ENCODE peak calls at places on chromosomes 7 and 10, in ten cellular contexts. P, Z, I, O, A, N, L, B, D and W are unnamed samples.

GRCh38 chr7:2641406-2642393 is 9.9 kb downstream of the TTYH3 start:
- DNase-seq in P (peak), Z (peak), I (peak), O (peak), A (peak), N (peak), L (peak), B (peak), D (peak), W (no peak)

GRCh38 chr7:23106491-23106800 is 861 bp downstream of the KLHL7 start:
- DNase-seq in P (peak), Z (no peak), I (no peak), O (peak), A (no peak), N (no peak), L (no peak), B (no peak), D (no peak), W (no peak)

GRCh38 chr7:130294314-130294713 is 1.4 kb downstream of the CPA4 start:
- DNase-seq in P (no peak), Z (no peak), I (no peak), O (no peak), A (peak), N (no peak), L (no peak), B (no peak), D (peak), W (no peak)

GRCh38 chr10:124837687-124838086 is 36.1 kb downstream of the ABRAXAS2 start:
- DNase-seq in P (no peak), Z (no peak), I (no peak), O (no peak), A (no peak), N (no peak), L (no peak), B (no peak), D (no peak), W (no peak)

GRCh38 chr7:128890306-128891109 is 20.0 kb downstream of the KCP start:
- DNase-seq in P (no peak), Z (peak), I (peak), O (peak), A (no peak), N (peak), L (no peak), B (no peak), D (no peak), W (no peak)

GRCh38 chr10:44352316-44353127 is 32.4 kb downstream of the CXCL12 start:
- DNase-seq in P (no peak), Z (peak), I (peak), O (peak), A (no peak), N (no peak), L (peak), B (no peak), D (peak), W (no peak)

GRCh38 chr7:89133357-89133756 is 337.8 kb upstream of the TEX47 start:
- DNase-seq in P (no peak), Z (no peak), I (no peak), O (no peak), A (no peak), N (no peak), L (no peak), B (no peak), D (no peak), W (no peak)

GRCh38 chr7:149022961-149023360 is 5.3 kb downstream of the PDIA4 start:
- DNase-seq in P (no peak), Z (no peak), I (no peak), O (no peak), A (no peak), N (no peak), L (no peak), B (no peak), D (no peak), W (no peak)

GRCh38 chr7:6530626-6531491 is 20.4 kb downstream of the GRID2IP start:
- DNase-seq in P (no peak), Z (no peak), I (no peak), O (peak), A (peak), N (no peak), L (no peak), B (no peak), D (no peak), W (peak)

GRCh38 chr7:134726581-134726980 is 52.9 kb upstream of the CALD1 start:
- DNase-seq in P (no peak), Z (no peak), I (no peak), O (no peak), A (no peak), N (no peak), L (no peak), B (no peak), D (no peak), W (no peak)

GRCh38 chr10:12795723-12796122 is 205.8 kb downstream of the CCDC3 start:
- DNase-seq in P (peak), Z (peak), I (no peak), O (no peak), A (no peak), N (no peak), L (no peak), B (no peak), D (no peak), W (no peak)

GRCh38 chr10:68446179-68446578 is 25.6 kb downstream of the DNA2 start:
- DNase-seq in P (no peak), Z (no peak), I (no peak), O (no peak), A (no peak), N (no peak), L (no peak), B (no peak), D (no peak), W (no peak)

GRCh38 chr7:40839881-40840280 is 705.1 kb downstream of the SUGCT start:
- DNase-seq in P (no peak), Z (no peak), I (no peak), O (no peak), A (no peak), N (no peak), L (no peak), B (no peak), D (peak), W (no peak)

GRCh38 chr10:121375201-121375600 is 223.0 kb downstream of the FGFR2 start:
- DNase-seq in P (no peak), Z (no peak), I (no peak), O (no peak), A (no peak), N (no peak), L (no peak), B (no peak), D (no peak), W (no peak)

GRCh38 chr10:16717617-16718395 is 99.4 kb downstream of the RSU1 start:
- DNase-seq in P (no peak), Z (no peak), I (no peak), O (no peak), A (no peak), N (no peak), L (no peak), B (no peak), D (peak), W (no peak)

GRCh38 chr10:132249232-132249724 is 58.5 kb downstream of the STK32C start:
- DNase-seq in P (no peak), Z (no peak), I (no peak), O (no peak), A (no peak), N (no peak), L (no peak), B (no peak), D (no peak), W (no peak)

GRCh38 chr7:36563706-36564325 is 160.5 kb downstream of the AOAH start:
- DNase-seq in P (no peak), Z (no peak), I (no peak), O (no peak), A (no peak), N (no peak), L (no peak), B (no peak), D (no peak), W (no peak)

GRCh38 chr7:112990619-112991018 is 96.0 kb downstream of the GPR85 start:
- DNase-seq in P (no peak), Z (no peak), I (peak), O (no peak), A (no peak), N (no peak), L (no peak), B (no peak), D (peak), W (no peak)

GRCh38 chr7:74454059-74454947 is 597 bp downstream of the GTF2IRD1 start:
- DNase-seq in P (no peak), Z (no peak), I (no peak), O (peak), A (no peak), N (peak), L (peak), B (peak), D (no peak), W (no peak)

GRCh38 chr10:86733260-86733671 is 23.2 kb upstream of the BMPR1A start:
- DNase-seq in P (no peak), Z (no peak), I (peak), O (no peak), A (no peak), N (peak), L (no peak), B (no peak), D (peak), W (no peak)

GRCh38 chr10:70477661-70478162 is 855 bp upstream of the PALD1 start:
- DNase-seq in P (no peak), Z (peak), I (no peak), O (peak), A (peak), N (peak), L (peak), B (no peak), D (no peak), W (peak)

GRCh38 chr7:99372275-99373085 is 2.0 kb upstream of the ARPC1B start:
- DNase-seq in P (no peak), Z (peak), I (peak), O (no peak), A (no peak), N (no peak), L (no peak), B (no peak), D (no peak), W (no peak)

GRCh38 chr10:78313636-78314035 is 280.0 kb downstream of the RPS24 start:
- DNase-seq in P (no peak), Z (peak), I (no peak), O (peak), A (no peak), N (no peak), L (no peak), B (no peak), D (no peak), W (no peak)

DNA sequence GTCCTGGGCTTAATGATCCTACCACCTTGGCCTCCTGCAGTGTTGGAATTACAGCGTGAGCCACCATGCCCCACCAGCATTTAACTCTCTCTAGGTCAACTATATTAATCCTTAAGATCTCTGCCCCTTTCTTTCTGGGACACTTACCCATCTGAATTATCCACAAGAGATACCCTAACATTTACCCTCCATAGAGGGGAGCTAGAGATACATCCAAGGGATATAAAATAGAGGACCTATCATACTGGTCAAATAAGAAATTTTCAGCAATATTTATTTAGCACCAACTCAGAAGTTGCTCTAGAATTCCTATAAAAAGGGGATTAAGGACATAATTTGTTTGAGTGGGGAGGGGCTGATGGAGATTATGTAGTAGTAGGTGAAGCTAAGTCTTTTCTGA is 96.5 kb downstream of the OTUD1 start:
- DNase-seq in P (no peak), Z (no peak), I (no peak), O (no peak), A (no peak), N (no peak), L (no peak), B (no peak), D (no peak), W (no peak)
- TF ChIP-seq CTCF in P (no peak), Z (no peak), I (no peak), O (peak), A (no peak), N (no peak), L (peak), B (no peak), D (no peak), W (no peak)

GRCh38 chr7:17968791-17969715 is 28.8 kb upstream of the SNX13 start:
- DNase-seq in P (no peak), Z (no peak), I (no peak), O (no peak), A (no peak), N (no peak), L (no peak), B (no peak), D (no peak), W (no peak)

GRCh38 chr7:17965600-17965999 is 25.3 kb upstream of the SNX13 start:
- DNase-seq in P (no peak), Z (no peak), I (no peak), O (no peak), A (no peak), N (no peak), L (no peak), B (no peak), D (peak), W (no peak)

GRCh38 chr7:17966706-17967105 is 26.4 kb upstream of the SNX13 start:
- DNase-seq in P (no peak), Z (no peak), I (no peak), O (no peak), A (no peak), N (no peak), L (no peak), B (no peak), D (no peak), W (no peak)

GRCh38 chr7:17976952-17977351 is 36.7 kb upstream of the SNX13 start:
- DNase-seq in P (no peak), Z (no peak), I (no peak), O (no peak), A (no peak), N (no peak), L (no peak), B (no peak), D (no peak), W (no peak)

GRCh38 chr7:17971392-17971791 is 31.1 kb upstream of the SNX13 start:
- DNase-seq in P (no peak), Z (no peak), I (no peak), O (no peak), A (no peak), N (no peak), L (no peak), B (no peak), D (peak), W (no peak)
- TF ChIP-seq CTCF in P (no peak), Z (no peak), I (no peak), O (no peak), A (no peak), N (no peak), L (peak), B (no peak), D (no peak), W (no peak)

DNA sequence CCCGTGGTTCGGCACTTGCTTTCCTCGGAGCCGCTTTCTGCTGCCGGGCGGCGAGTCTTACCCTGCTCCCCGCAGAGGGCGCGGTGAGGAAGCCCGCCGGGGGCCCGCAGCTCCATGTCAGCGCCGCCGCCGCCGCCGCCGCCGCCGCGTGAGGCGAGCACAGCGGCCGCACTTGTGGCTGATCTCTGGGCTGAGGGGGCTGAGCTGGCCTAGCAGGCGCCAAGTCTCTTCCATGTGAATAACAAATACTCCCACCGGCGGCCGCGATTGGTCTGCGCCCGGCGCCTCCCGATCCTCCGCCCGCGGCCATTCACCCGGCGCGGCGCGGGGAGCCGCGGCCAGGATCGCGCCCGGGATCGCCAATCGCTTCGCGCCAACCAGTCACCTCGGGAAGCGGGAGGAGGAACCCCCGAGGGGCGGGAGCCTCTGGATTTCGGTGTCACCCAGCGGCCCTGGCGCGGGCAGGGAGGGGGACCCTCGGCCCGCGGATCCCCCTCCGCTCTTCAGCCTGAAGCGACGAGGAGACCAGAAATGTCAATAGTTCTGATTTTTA is at the start of gene GRM8:
- DNase-seq in P (peak), Z (peak), I (peak), O (peak), A (no peak), N (peak), L (peak), B (peak), D (peak), W (peak)
- TF ChIP-seq CTCF in P (no peak), Z (no peak), I (no peak), O (no peak), A (no peak), N (no peak), L (no peak), B (no peak), D (no peak), W (no peak)

GRCh38 chr10:133394064-133394663 is at the start of gene MTG1:
- DNase-seq in P (peak), Z (peak), I (peak), O (peak), A (peak), N (peak), L (peak), B (peak), D (peak), W (peak)
- TF ChIP-seq CTCF in P (peak), Z (peak), I (no peak), O (peak), A (peak), N (no peak), L (peak), B (no peak), D (no peak), W (no peak)

DNA sequence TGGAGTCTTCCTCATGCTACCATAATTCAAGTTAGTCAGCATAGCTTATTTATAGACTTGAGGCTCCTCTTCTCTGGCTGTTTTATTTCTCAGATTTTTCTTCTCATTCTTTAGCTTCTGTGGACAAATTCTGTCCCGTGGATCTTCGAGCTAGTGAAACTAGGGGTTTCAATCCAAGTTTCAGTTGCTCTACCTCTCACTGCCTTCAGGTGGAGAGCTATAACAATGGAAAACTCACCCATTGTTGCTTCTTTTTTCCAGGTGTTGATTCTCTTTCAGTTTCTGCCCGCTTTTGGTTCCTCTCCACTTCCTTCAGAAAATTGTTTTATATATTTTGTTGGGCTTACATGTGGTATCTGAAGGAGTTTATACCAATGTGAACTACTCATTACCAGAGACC is 266.0 kb downstream of the TCF7L2 start:
- DNase-seq in P (no peak), Z (no peak), I (no peak), O (no peak), A (no peak), N (no peak), L (no peak), B (no peak), D (peak), W (no peak)
- TF ChIP-seq CTCF in P (no peak), Z (no peak), I (no peak), O (peak), A (no peak), N (no peak), L (no peak), B (no peak), D (peak), W (no peak)

GRCh38 chr10:105073999-105074398 is 432.9 kb downstream of the SORCS3 start:
- DNase-seq in P (no peak), Z (no peak), I (no peak), O (no peak), A (no peak), N (no peak), L (no peak), B (no peak), D (no peak), W (no peak)

GRCh38 chr10:105070980-105071379 is 429.9 kb downstream of the SORCS3 start:
- DNase-seq in P (no peak), Z (no peak), I (no peak), O (no peak), A (no peak), N (no peak), L (no peak), B (no peak), D (no peak), W (no peak)

GRCh38 chr10:105071980-105072379 is 430.9 kb downstream of the SORCS3 start:
- DNase-seq in P (no peak), Z (no peak), I (no peak), O (no peak), A (no peak), N (no peak), L (no peak), B (no peak), D (no peak), W (no peak)

GRCh38 chr10:105068497-105068896 is 427.4 kb downstream of the SORCS3 start:
- DNase-seq in P (no peak), Z (no peak), I (no peak), O (no peak), A (no peak), N (no peak), L (no peak), B (no peak), D (peak), W (no peak)

GRCh38 chr10:105070249-105070648 is 429.2 kb downstream of the SORCS3 start:
- DNase-seq in P (no peak), Z (no peak), I (no peak), O (no peak), A (no peak), N (no peak), L (no peak), B (no peak), D (no peak), W (no peak)
- TF ChIP-seq CTCF in P (no peak), Z (no peak), I (no peak), O (peak), A (no peak), N (no peak), L (no peak), B (peak), D (no peak), W (no peak)

DNA sequence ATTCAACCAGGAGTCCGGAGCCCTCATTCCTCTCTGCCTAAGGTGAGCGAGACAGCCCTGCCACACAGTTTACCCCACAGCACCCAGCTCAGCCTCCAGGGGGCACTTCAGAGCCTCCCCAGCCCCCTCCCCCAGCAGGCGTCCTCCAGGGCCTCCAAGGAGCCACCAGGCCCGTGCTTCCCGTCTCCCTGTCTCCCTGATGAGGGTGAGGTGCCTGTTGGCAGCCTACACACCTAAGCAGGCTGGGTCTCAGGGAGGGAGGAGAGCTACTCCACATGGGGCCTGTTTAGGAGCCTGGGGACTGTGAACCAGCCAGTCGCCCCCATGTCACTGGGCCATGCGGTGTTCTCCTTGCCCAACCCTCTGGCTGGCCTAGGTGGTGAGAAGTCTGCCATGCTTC is 28.9 kb upstream of the TRIM8 start:
- DNase-seq in P (no peak), Z (peak), I (no peak), O (peak), A (peak), N (no peak), L (no peak), B (peak), D (no peak), W (no peak)
- TF ChIP-seq CTCF in P (no peak), Z (no peak), I (peak), O (peak), A (peak), N (no peak), L (peak), B (no peak), D (peak), W (no peak)

GRCh38 chr7:45938626-45939302 is 17.7 kb upstream of the IGFBP3 start:
- DNase-seq in P (no peak), Z (no peak), I (no peak), O (peak), A (no peak), N (no peak), L (no peak), B (peak), D (no peak), W (no peak)
- TF ChIP-seq CTCF in P (no peak), Z (no peak), I (no peak), O (peak), A (peak), N (no peak), L (no peak), B (peak), D (peak), W (no peak)